ENCODE peak calls at places on chromosomes 4 and X, in five cellular contexts. X, B, S, Q and H are unnamed samples.

GRCh38 chr4:53558061-53558801 is 33.1 kb downstream of the LNX1 start:
- DNase-seq in B (peak), X (no peak), S (no peak), Q (no peak), H (no peak)

GRCh38 chr4:151781026-151781425 is 20.2 kb upstream of the GATB start:
- DNase-seq in B (no peak), S (no peak), Q (no peak), X (no peak), H (no peak)

GRCh38 chrX:110178179-110178865 is 139.6 kb downstream of the AMMECR1 start:
- DNase-seq in X (no peak), S (no peak), Q (no peak), B (no peak), H (no peak)

GRCh38 chrX:115499112-115499805 is 61.7 kb upstream of the PLS3 start:
- DNase-seq in B (no peak), Q (no peak), S (no peak), X (no peak), H (no peak)

GRCh38 chrX:135520022-135520552 is 373 bp upstream of the INTS6L start:
- DNase-seq in X (no peak), S (peak), B (peak), Q (no peak), H (no peak)

GRCh38 chr4:112222219-112222955 is 9.2 kb upstream of the AP1AR start:
- DNase-seq in Q (no peak), B (no peak), S (no peak), X (no peak), H (no peak)

GRCh38 chr4:4781936-4782754 is 77.3 kb upstream of the MSX1 start:
- DNase-seq in B (peak), S (peak), X (no peak), Q (no peak), H (no peak)

GRCh38 chr4:185396724-185397402 is at the start of gene ANKRD37:
- DNase-seq in S (peak), Q (no peak), X (no peak), B (peak), H (peak)

GRCh38 chrX:68498508-68499379 is at the start of gene YIPF6:
- DNase-seq in B (peak), X (peak), S (peak), Q (no peak), H (peak)

GRCh38 chr4:85773372-85773771 is 298.4 kb downstream of the ARHGAP24 start:
- DNase-seq in S (no peak), X (no peak), Q (no peak), B (no peak), H (no peak)

GRCh38 chr4:87559090-87559837 is 30.1 kb upstream of the SPARCL1 start:
- DNase-seq in X (no peak), B (no peak), S (no peak), Q (peak), H (no peak)

GRCh38 chrX:153381684-153382532 is 19.2 kb downstream of the PNMA6E start:
- DNase-seq in X (no peak), Q (no peak), B (peak), S (peak), H (no peak)

GRCh38 chr4:54063224-54063623 is 1.2 kb downstream of the CHIC2 start:
- DNase-seq in S (peak), X (no peak), Q (no peak), B (peak), H (no peak)

GRCh38 chrX:154824638-154825037 is 9.8 kb downstream of the SMIM9 start:
- DNase-seq in X (no peak), S (no peak), B (no peak), Q (no peak), H (no peak)

GRCh38 chr4:87848622-87849351 is 16.0 kb downstream of the MEPE start:
- DNase-seq in S (peak), X (peak), B (peak), Q (no peak), H (no peak)

GRCh38 chrX:2183193-2183725 is 317.5 kb downstream of the DHRSX start:
- DNase-seq in Q (no peak), X (no peak), S (no peak), B (no peak), H (no peak)

GRCh38 chrX:129650821-129651510 is 3.8 kb downstream of the APLN start:
- DNase-seq in Q (no peak), B (no peak), S (no peak), X (no peak), H (no peak)

GRCh38 chrX:21373637-21374162 is 518 bp upstream of the CNKSR2 start:
- DNase-seq in B (no peak), S (no peak), X (no peak), Q (no peak), H (peak)

GRCh38 chrX:54641530-54641929 is 111.5 kb downstream of the GNL3L start:
- DNase-seq in Q (no peak), B (no peak), S (no peak), X (no peak), H (no peak)

GRCh38 chr4:36208884-36209473 is 35.3 kb downstream of the ARAP2 start:
- DNase-seq in B (no peak), X (no peak), Q (no peak), S (no peak), H (no peak)

GRCh38 chrX:11663875-11664210 is 1.9 kb downstream of the ARHGAP6 start:
- DNase-seq in S (peak), B (no peak), Q (no peak), X (no peak), H (no peak)

GRCh38 chrX:102345916-102346315 is 93.9 kb downstream of the NXF2B start:
- DNase-seq in S (peak), B (peak), X (no peak), Q (no peak), H (no peak)

GRCh38 chrX:2691543-2692220 is 587 bp downstream of the CD99 start:
- DNase-seq in S (peak), B (peak), Q (no peak), X (no peak), H (peak)

GRCh38 chrX:73768120-73768519 is 205.1 kb downstream of the CHIC1 start:
- DNase-seq in B (no peak), Q (no peak), X (no peak), S (no peak), H (no peak)

GRCh38 chr4:179536694-179537093 is 2094.5 kb upstream of the AGA start:
- DNase-seq in X (no peak), Q (no peak), S (no peak), B (no peak), H (no peak)

GRCh38 chr4:10593130-10593529 is 91.4 kb downstream of the CLNK start:
- DNase-seq in S (no peak), B (no peak), Q (no peak), X (peak), H (no peak)

GRCh38 chrX:103101280-103102042 is 8.5 kb upstream of the NXF3 start:
- DNase-seq in B (no peak), S (no peak), Q (no peak), X (no peak), H (no peak)

GRCh38 chr4:85825937-85826678 is 351.2 kb downstream of the ARHGAP24 start:
- DNase-seq in X (no peak), Q (no peak), S (peak), B (peak), H (no peak)

GRCh38 chr4:65665951-65666523 is 4.3 kb downstream of the EPHA5 start:
- DNase-seq in B (peak), X (no peak), Q (no peak), S (no peak), H (no peak)

GRCh38 chr4:12723849-12724447 is 760.2 kb downstream of the RAB28 start:
- DNase-seq in S (no peak), X (no peak), Q (no peak), B (no peak), H (no peak)

GRCh38 chrX:97372006-97372766 is 488.5 kb downstream of the RPA4 start:
- DNase-seq in B (no peak), X (no peak), S (no peak), Q (no peak), H (no peak)

GRCh38 chr4:139764192-139764591 is 98.6 kb downstream of the MGST2 start:
- DNase-seq in Q (no peak), S (no peak), X (no peak), B (no peak), H (no peak)

GRCh38 chr4:7828926-7829325 is 110.7 kb downstream of the AFAP1 start:
- DNase-seq in B (peak), S (peak), X (no peak), Q (no peak), H (no peak)

GRCh38 chr4:7827566-7827965 is 112.1 kb downstream of the AFAP1 start:
- DNase-seq in B (no peak), S (no peak), Q (no peak), X (no peak), H (no peak)

GRCh38 chr4:7829687-7830580 is 109.7 kb downstream of the AFAP1 start:
- DNase-seq in Q (no peak), B (no peak), X (no peak), S (no peak), H (no peak)

GRCh38 chr4:7826909-7827306 is 112.8 kb downstream of the AFAP1 start:
- DNase-seq in Q (no peak), B (no peak), X (no peak), S (no peak), H (no peak)

GRCh38 chr4:7828011-7828720 is 111.5 kb downstream of the AFAP1 start:
- DNase-seq in Q (no peak), B (peak), S (peak), X (no peak), H (no peak)
- H3K4me3 ChIP-seq in Q (no peak), B (peak), S (no peak), X (no peak), H (no peak)

GRCh38 chrX:8887004-8887403 is 85.8 kb upstream of the FAM9A start:
- DNase-seq in S (no peak), X (no peak), B (no peak), Q (no peak), H (no peak)

DNA sequence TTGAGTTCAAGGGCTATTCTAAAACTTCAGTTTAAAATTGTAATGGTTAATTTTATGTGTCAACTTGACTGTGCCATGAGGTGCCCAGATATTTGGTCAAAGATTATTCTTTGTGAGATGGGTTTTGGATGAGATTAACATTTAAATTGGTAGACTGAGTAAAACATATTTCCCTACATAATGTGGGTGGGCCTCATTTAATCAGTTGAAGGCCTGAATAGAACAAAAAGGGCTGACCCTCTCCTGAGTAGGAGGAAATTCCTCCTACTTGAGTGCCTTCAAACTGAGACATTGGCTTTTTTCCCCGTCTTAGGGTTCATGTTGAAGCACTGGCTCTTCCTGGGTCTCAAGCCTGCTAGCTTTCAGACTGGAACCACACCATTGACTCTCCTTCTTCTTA is 89.6 kb upstream of the FAM9A start:
- DNase-seq in S (no peak), B (no peak), Q (no peak), X (no peak), H (no peak)
- H3K27ac ChIP-seq in S (no peak), B (no peak), Q (no peak), X (no peak), H (no peak)

DNA sequence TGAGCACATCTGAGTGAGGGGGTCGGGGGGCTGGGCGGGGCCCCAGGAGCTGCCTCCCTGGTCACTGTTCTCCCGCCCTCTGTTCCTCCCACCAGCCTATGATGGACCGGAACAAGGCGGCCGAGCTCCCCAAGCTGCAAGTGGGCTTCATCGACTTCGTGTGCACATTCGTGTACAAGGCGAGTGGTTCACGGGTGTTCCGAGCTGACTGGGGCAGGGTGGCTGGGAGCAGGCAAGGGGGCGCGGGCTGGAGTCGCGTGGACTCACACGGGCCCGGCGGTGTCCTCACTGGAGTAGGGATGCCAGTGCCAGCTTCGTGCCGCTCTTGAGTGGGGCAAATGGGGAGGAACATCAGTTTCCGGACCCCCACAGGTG is 7.7 kb downstream of the ATP5ME start:
- DNase-seq in X (no peak), S (no peak), Q (no peak), B (no peak), H (peak)
- H3K9ac ChIP-seq in X (no peak), S (no peak), Q (no peak), B (no peak), H (no peak)

GRCh38 chr4:90105274-90105673 is 21.9 kb upstream of the CCSER1 start:
- DNase-seq in Q (no peak), X (no peak), S (no peak), B (no peak), H (no peak)

GRCh38 chr4:90095000-90095399 is 32.2 kb upstream of the CCSER1 start:
- DNase-seq in X (no peak), Q (no peak), S (no peak), B (no peak), H (no peak)

GRCh38 chr4:90103991-90104390 is 23.2 kb upstream of the CCSER1 start:
- DNase-seq in S (no peak), Q (no peak), X (no peak), B (no peak), H (no peak)

GRCh38 chr4:90099795-90100194 is 27.4 kb upstream of the CCSER1 start:
- DNase-seq in X (no peak), B (peak), Q (no peak), S (no peak), H (no peak)
- H3K4me3 ChIP-seq in X (no peak), B (no peak), Q (no peak), S (no peak), H (no peak)